ENCODE peak calls at places on chromosomes 2 and 18, in four cellular contexts. N, J, V and E are unnamed samples.

GRCh38 chr2:19739256-19739655 is 162.5 kb downstream of the TTC32 start:
- DNase-seq in N (no peak), J (no peak), V (no peak), E (no peak)

GRCh38 chr18:9716780-9717563 is 8.9 kb downstream of the RAB31 start:
- DNase-seq in J (no peak), N (no peak), V (no peak), E (peak)

GRCh38 chr18:54444309-54444914 is 86.7 kb downstream of the C18orf54 start:
- DNase-seq in N (peak), J (peak), V (peak), E (no peak)

GRCh38 chr2:61536086-61536722 is 2.0 kb downstream of the XPO1 start:
- DNase-seq in J (no peak), V (peak), N (peak), E (no peak)

GRCh38 chr2:192029089-192029488 is 165.6 kb downstream of the TMEFF2 start:
- DNase-seq in N (no peak), V (no peak), J (no peak), E (no peak)

GRCh38 chr2:85988210-85988913 is 99.6 kb upstream of the ST3GAL5 start:
- DNase-seq in N (no peak), V (no peak), J (no peak), E (no peak)

GRCh38 chr18:58135170-58135569 is 91.1 kb downstream of the NEDD4L start:
- DNase-seq in V (no peak), J (no peak), N (no peak), E (no peak)

GRCh38 chr2:122105885-122106221 is 350.4 kb downstream of the TSN start:
- DNase-seq in V (no peak), N (no peak), J (no peak), E (no peak)

GRCh38 chr18:45775241-45775676 is 50.2 kb upstream of the SIGLEC15 start:
- DNase-seq in V (no peak), J (peak), N (no peak), E (peak)

GRCh38 chr2:113316085-113316484 is 37.4 kb upstream of the PAX8 start:
- DNase-seq in V (no peak), N (no peak), J (no peak), E (no peak)

GRCh38 chr2:69585855-69586560 is 57.5 kb downstream of the AAK1 start:
- DNase-seq in N (no peak), V (no peak), J (no peak), E (no peak)

GRCh38 chr2:102480273-102480672 is 7.2 kb downstream of the SLC9A4 start:
- DNase-seq in J (no peak), V (no peak), N (no peak), E (no peak)

GRCh38 chr2:102478686-102479470 is 5.9 kb downstream of the SLC9A4 start:
- DNase-seq in J (no peak), V (no peak), N (no peak), E (no peak)

GRCh38 chr2:102473020-102473419 is at the start of gene SLC9A4:
- DNase-seq in J (peak), V (peak), N (peak), E (no peak)

DNA sequence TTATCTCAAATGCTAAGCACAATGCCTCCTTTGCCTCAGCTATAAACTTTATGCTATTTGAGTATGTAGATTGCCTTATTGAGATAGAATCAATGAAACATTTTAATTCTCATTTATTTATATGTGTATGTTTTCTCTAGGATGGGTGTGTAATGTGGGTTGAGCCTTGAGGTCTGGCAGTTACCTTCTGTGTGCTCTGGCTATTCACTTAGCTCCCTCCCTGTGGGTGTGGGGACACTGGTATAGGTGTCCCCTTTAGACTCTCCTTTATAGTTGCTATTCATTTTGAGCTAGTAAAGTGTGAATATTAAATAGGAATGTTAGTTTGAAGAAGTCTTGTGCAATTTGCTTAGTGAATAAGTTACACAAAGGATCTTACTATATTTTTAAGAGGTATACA is 1.8 kb downstream of the SLC9A4 start:
- DNase-seq in V (no peak), N (no peak), J (no peak), E (no peak)
- TF ChIP-seq POLR2AphosphoS5 in V (no peak), N (no peak), J (no peak), E (no peak)

DNA sequence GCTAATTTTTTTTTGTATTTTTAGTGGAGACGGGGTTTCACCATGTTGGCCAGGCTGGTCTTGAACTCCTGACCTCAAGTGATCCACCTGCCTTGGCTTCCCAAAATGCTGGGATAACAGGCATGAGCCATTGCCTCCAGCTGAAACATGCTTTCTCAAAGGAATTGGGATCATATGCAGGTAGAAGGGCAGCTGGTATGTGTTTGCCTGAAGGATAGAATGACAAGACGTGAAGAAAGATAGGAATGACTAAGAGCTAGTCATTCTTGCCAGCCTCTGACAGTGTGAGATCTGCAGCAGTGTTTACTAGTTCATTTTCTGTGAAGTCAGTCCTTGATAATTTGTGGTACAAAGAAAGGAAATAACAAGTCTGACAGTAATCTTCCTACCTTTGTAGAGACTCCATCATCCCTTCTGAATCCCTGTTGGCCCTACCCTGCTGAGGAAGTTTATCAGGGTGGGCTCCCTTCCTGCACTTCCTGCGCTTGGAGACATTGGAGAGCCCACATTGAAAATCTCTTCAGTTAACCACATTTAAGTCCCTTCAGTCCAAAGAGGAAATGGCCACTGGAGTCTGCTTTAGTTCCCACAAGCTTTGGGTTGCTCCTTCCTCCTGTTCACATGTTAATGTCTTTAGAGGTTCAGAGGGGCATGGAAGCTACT is 14.7 kb downstream of the CFLAR start:
- DNase-seq in J (no peak), V (no peak), N (no peak), E (no peak)
- TF ChIP-seq POLR2AphosphoS5 in J (no peak), V (no peak), N (peak), E (no peak)

GRCh38 chr2:109557309-109557708 is 56.5 kb downstream of the SEPTIN10 start:
- DNase-seq in J (no peak), V (no peak), N (no peak), E (no peak)

GRCh38 chr2:109555346-109555900 is 58.3 kb downstream of the SEPTIN10 start:
- DNase-seq in J (no peak), N (no peak), V (no peak), E (no peak)

GRCh38 chr2:109554758-109555157 is 59.0 kb downstream of the SEPTIN10 start:
- DNase-seq in N (no peak), J (no peak), V (no peak), E (no peak)

GRCh38 chr2:109560265-109560664 is 53.5 kb downstream of the SEPTIN10 start:
- DNase-seq in N (no peak), J (no peak), V (no peak), E (no peak)

DNA sequence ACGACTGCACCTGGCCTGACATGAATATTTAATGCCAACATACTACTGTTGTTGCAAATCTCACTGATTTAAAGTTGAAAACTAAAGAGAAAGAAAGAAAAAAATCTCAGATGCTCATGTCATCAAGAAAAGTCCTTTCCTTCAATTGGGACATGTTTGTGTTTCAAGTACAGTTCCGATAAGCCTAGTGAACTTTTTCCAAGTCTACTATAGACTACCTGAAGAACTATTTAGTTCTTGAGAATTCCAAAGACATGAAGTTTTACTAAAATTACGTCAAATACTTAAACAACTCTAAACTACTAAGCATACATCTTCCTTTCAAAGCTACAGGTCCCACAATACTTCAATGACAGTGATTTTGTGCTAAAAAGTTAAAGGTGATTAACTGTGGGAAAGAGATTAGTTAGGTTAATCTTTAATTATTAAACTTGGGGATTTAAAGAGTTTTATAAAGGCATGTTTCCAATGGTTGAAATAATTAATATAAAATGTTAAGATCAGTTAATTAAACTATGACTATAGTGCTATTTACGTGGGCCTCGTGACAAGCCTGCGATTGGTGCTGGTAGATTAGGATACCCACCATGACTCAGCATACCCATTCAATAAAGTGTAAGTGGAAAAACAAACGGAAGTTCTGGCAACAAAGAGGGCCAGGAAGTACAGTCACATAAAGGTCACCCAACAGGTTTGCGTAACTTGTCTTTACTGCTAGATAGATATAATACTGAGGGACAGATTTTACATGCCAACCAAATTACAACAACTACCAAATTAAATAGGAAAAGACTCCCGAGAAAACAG is 55.5 kb downstream of the SEPTIN10 start:
- DNase-seq in V (peak), N (peak), J (no peak), E (no peak)
- TF ChIP-seq POLR2AphosphoS5 in V (no peak), N (peak), J (no peak), E (no peak)

GRCh38 chr2:40240067-40240466 is 211.8 kb downstream of the SLC8A1 start:
- DNase-seq in V (no peak), J (no peak), N (no peak), E (no peak)
- TF ChIP-seq POLR2AphosphoS5 in V (no peak), J (no peak), N (no peak), E (no peak)